ENCODE peak calls at places on chromosomes 16 and 17, in eight cellular contexts. L is suprapubic skin; I is heart right ventricle; G is effector memory CD4-positive, alpha-beta T cell; A is CD8-positive, alpha-beta memory T cell; D is dorsolateral prefrontal cortex; R is foreskin fibroblast; N is fibroblast of lung. Q is an unnamed sample.

GRCh38 chr16:69105501-69106361 is at the start of gene HAS3:
- DNase-seq in L (no peak), I (peak; percentile 52), G (no peak), A (no peak), D (no peak), R (peak; percentile 50), N (peak; percentile 53), Q (peak; percentile 69)

GRCh38 chr16:88739139-88739974 is 33.1 kb downstream of the CTU2 start:
- DNase-seq in L (no peak), I (no peak), G (no peak), A (no peak), D (no peak), R (no peak), N (no peak), Q (no peak)

GRCh38 chr17:51147641-51148040 is 5.7 kb upstream of the NME1 start:
- DNase-seq in L (no peak), I (no peak), G (no peak), A (no peak), D (no peak), R (no peak), N (no peak), Q (no peak)

GRCh38 chr17:50396261-50397110 is 837 bp downstream of the LRRC59 start:
- DNase-seq in L (no peak), I (no peak), G (no peak), A (peak; percentile 12), D (no peak), R (peak; percentile 42), N (peak; percentile 81), Q (no peak)

GRCh38 chr16:83686726-83687125 is 121.1 kb upstream of the HSBP1 start:
- DNase-seq in L (no peak), I (no peak), G (no peak), A (no peak), D (no peak), R (no peak), N (no peak), Q (no peak)

GRCh38 chr17:48592592-48592991 is 987 bp downstream of the HOXB5 start:
- DNase-seq in L (no peak), I (no peak), G (no peak), A (no peak), D (no peak), R (no peak), N (no peak), Q (no peak)

GRCh38 chr16:24508614-24509013 is 30.8 kb upstream of the RBBP6 start:
- DNase-seq in L (no peak), I (no peak), G (no peak), A (no peak), D (no peak), R (peak; percentile 52), N (peak; percentile 68), Q (no peak)

GRCh38 chr17:39628655-39629493 is 2.1 kb downstream of the PPP1R1B start:
- DNase-seq in L (no peak), I (no peak), G (no peak), A (no peak), D (no peak), R (no peak), N (no peak), Q (no peak)

GRCh38 chr17:75507712-75508111 is 7.6 kb downstream of the CASKIN2 start:
- DNase-seq in L (no peak), I (no peak), G (no peak), A (no peak), D (peak; percentile 90), R (no peak), N (no peak), Q (no peak)

GRCh38 chr17:21394265-21394664 is 18.1 kb downstream of the KCNJ12 start:
- DNase-seq in L (no peak), I (no peak), G (no peak), A (no peak), D (no peak), R (no peak), N (peak; percentile 15), Q (no peak)

DNA sequence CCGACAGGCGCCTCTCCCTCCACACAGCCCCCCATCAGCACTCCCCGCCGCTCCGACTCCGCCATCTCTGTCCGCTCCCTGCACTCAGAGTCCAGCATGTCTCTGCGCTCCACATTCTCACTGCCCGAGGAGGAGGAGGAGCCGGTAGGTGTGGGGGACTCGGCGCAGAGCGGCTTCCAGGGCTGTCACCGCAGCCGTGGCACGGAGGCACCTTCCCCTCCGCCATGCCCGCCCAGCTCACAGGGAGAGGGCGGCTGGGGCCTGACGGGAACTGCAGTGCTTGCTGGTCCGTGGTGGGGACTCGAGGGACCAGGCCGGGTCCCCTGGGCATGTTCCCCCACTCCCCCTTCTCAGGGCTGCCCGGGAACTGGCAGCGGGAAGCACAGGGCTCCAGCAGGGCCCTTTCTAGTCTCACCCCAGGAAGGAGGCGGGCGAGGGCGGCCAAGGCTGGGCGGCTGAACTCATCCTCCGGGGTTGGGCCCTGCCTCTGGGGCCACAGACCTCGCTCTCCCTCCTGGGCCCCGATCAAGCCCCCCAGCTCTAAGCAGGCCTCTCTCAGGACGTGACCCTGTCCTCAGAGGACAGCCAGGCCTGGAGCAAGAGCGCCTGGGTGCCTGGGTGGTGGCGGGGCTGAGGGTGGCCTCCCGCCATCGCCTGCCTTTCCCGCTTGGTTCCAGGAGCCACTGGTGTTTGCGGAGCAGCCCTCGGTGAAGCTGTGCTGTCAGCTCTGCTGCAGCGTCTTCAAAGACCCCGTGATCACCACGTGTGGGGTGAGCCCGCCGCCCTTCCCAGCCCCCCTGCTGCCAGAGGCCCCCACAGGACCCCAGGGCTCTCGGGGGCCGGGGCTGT is 15.2 kb downstream of the TRAF7 start:
- DNase-seq in L (no peak), I (no peak), G (no peak), A (no peak), D (no peak), R (no peak), N (no peak), Q (no peak)
- H3K4me3 ChIP-seq in L (peak overlapping the region; percentile 34), I (peak overlapping the region; percentile 38), G (no peak overlapping the region), A (no peak overlapping the region), D (no peak overlapping the region), R (no peak overlapping the region), N (no peak overlapping the region), Q (no peak overlapping the region)

GRCh38 chr17:69141802-69142472 is at the start of gene ABCA6:
- DNase-seq in L (no peak), I (no peak), G (no peak), A (no peak), D (no peak), R (peak; percentile 65), N (peak; percentile 85), Q (no peak)
- H3K4me3 ChIP-seq in L (peak within 1 kb of the TSS; percentile 45), I (peak within 1 kb of the TSS; percentile 38), G (no peak within 1 kb of the TSS), A (no peak within 1 kb of the TSS), D (no peak within 1 kb of the TSS), R (peak within 1 kb of the TSS; percentile 21), N (peak within 1 kb of the TSS; percentile 29), Q (no peak within 1 kb of the TSS)

GRCh38 chr16:708019-708418 is 2.4 kb upstream of the FBXL16 start:
- DNase-seq in L (no peak), I (no peak), G (no peak), A (no peak), D (no peak), R (no peak), N (no peak), Q (no peak)

GRCh38 chr16:705748-706188 is at the start of gene FBXL16:
- DNase-seq in L (no peak), I (no peak), G (no peak), A (no peak), D (no peak), R (no peak), N (no peak), Q (no peak)

GRCh38 chr16:707062-707538 is 1.5 kb upstream of the FBXL16 start:
- DNase-seq in L (no peak), I (no peak), G (no peak), A (no peak), D (no peak), R (no peak), N (no peak), Q (no peak)

GRCh38 chr16:704552-705380 is 835 bp downstream of the FBXL16 start:
- DNase-seq in L (no peak), I (no peak), G (no peak), A (no peak), D (no peak), R (no peak), N (no peak), Q (no peak)

GRCh38 chr16:706189-707061 is 824 bp upstream of the FBXL16 start:
- DNase-seq in L (no peak), I (no peak), G (no peak), A (no peak), D (no peak), R (no peak), N (no peak), Q (no peak)
- H3K4me3 ChIP-seq in L (peak overlapping the region; percentile 43), I (no peak overlapping the region), G (no peak overlapping the region), A (no peak overlapping the region), D (peak overlapping the region; percentile 31), R (no peak overlapping the region), N (no peak overlapping the region), Q (no peak overlapping the region)

DNA sequence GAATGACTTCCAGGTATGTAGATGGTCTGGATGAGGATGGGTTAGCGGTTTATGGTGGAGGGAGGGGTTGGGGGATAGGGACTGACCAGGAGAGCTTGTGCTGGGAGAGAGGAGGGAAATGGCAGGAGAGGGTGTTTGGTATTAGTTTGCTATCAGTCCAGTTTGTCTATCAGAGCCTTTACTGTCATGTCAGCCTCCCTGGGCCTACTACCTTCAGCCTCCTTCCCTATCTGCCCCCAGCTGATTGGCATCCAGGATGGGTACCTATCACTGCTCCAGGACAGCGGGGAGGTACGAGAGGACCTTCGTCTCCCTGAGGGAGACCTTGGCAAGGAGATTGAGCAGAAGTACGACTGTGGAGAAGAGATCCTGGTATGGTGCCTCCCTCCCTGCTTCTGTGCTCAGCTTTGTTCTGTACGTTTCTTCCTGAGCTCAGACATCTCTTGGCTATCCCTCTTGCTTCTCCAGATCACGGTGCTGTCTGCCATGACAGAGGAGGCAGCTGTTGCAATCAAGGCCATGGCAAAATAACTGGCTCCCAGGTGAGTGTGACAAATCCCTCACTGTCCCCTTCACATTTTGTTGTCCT is 3.8 kb downstream of the EIF5A start:
- DNase-seq in L (no peak), I (no peak), G (no peak), A (no peak), D (no peak), R (no peak), N (no peak), Q (no peak)
- H3K4me3 ChIP-seq in L (no peak overlapping the region), I (no peak overlapping the region), G (no peak overlapping the region), A (no peak overlapping the region), D (no peak overlapping the region), R (no peak overlapping the region), N (no peak overlapping the region), Q (no peak overlapping the region)

DNA sequence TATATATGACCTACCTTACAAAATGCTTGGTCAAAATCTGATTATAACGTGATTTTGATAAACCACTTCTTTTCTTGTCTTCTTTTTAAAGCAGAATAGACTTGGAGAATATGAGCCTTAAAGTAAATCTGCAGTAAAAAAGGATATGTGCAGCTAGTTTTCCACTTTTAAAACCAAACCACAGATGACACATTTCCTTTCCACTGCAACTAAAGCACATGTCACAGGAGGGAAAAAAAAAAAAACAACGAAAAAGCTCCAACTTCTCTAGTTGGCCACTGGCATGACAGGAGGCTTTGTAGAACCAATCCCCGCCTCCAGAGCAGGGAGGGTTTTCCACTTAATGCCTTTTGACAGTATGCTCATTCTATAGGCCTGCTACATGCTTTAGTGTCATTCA is at the start of gene EVI2A:
- DNase-seq in L (no peak), I (no peak), G (peak; percentile 76), A (peak; percentile 87), D (peak; percentile 63), R (peak; percentile 78), N (peak; percentile 76), Q (peak; percentile 90)
- H3K4me3 ChIP-seq in L (peak within 1 kb of the TSS; percentile 33), I (peak within 1 kb of the TSS; percentile 33), G (peak within 1 kb of the TSS; percentile 72), A (peak within 1 kb of the TSS; percentile 90), D (peak within 1 kb of the TSS; percentile 41), R (peak within 1 kb of the TSS; percentile 13), N (peak within 1 kb of the TSS; percentile 27), Q (peak within 1 kb of the TSS; percentile 35)

GRCh38 chr16:35575432-35575821 is 2116.0 kb downstream of the TP53TG3F start:
- DNase-seq in L (no peak), I (no peak), G (no peak), A (no peak), D (no peak), R (no peak), N (no peak), Q (no peak)
- H3K4me3 ChIP-seq in L (no peak overlapping the region), I (no peak overlapping the region), G (no peak overlapping the region), A (no peak overlapping the region), D (no peak overlapping the region), R (no peak overlapping the region), N (no peak overlapping the region), Q (no peak overlapping the region)

Q was measured in Jurkat, Clone E6-1.